ENCODE peak calls at places on chromosomes 1 and 21, in nine cellular contexts. One of them, this sample, is unnamed.

GRCh38 chr1:204242920-204243319 is 29.1 kb upstream of the GOLT1A start:
- DNase-seq in sigmoid colon: no peak
- DNase-seq in small intestine: no peak
- DNase-seq in tibial nerve: no peak
- DNase-seq in thoracic aorta: no peak
- DNase-seq in left lung: no peak
- DNase-seq in neural progenitor cell: no peak
- DNase-seq in endothelial cell of umbilical vein: no peak
- DNase-seq in RWPE1: no peak
- DNase-seq in this sample: no peak

GRCh38 chr1:1123581-1124507 is 8.0 kb upstream of the C1orf159 start:
- DNase-seq in endothelial cell of umbilical vein: no peak
- DNase-seq in sigmoid colon: no peak
- DNase-seq in left lung: no peak
- DNase-seq in thoracic aorta: no peak
- DNase-seq in RWPE1: no peak
- DNase-seq in small intestine: no peak
- DNase-seq in neural progenitor cell: no peak
- DNase-seq in tibial nerve: no peak
- DNase-seq in this sample: no peak

GRCh38 chr1:214990619-214991018 is 91.9 kb upstream of the KCNK2 start:
- DNase-seq in left lung: no peak
- DNase-seq in sigmoid colon: no peak
- DNase-seq in small intestine: no peak
- DNase-seq in thoracic aorta: no peak
- DNase-seq in RWPE1: peak
- DNase-seq in neural progenitor cell: no peak
- DNase-seq in endothelial cell of umbilical vein: peak
- DNase-seq in tibial nerve: no peak
- DNase-seq in this sample: peak

GRCh38 chr1:38541223-38541622 is 318.3 kb downstream of the RRAGC start:
- DNase-seq in small intestine: no peak
- DNase-seq in neural progenitor cell: no peak
- DNase-seq in endothelial cell of umbilical vein: no peak
- DNase-seq in sigmoid colon: no peak
- DNase-seq in left lung: no peak
- DNase-seq in tibial nerve: no peak
- DNase-seq in RWPE1: no peak
- DNase-seq in thoracic aorta: no peak
- DNase-seq in this sample: no peak

GRCh38 chr1:5376538-5377247 is 615.5 kb downstream of the NPHP4 start:
- DNase-seq in left lung: no peak
- DNase-seq in tibial nerve: no peak
- DNase-seq in thoracic aorta: no peak
- DNase-seq in small intestine: no peak
- DNase-seq in sigmoid colon: peak
- DNase-seq in neural progenitor cell: no peak
- DNase-seq in endothelial cell of umbilical vein: no peak
- DNase-seq in RWPE1: no peak
- DNase-seq in this sample: no peak

GRCh38 chr21:37370152-37371040 is 3.8 kb downstream of the DYRK1A start:
- DNase-seq in tibial nerve: no peak
- DNase-seq in neural progenitor cell: no peak
- DNase-seq in thoracic aorta: no peak
- DNase-seq in RWPE1: no peak
- DNase-seq in small intestine: no peak
- DNase-seq in sigmoid colon: no peak
- DNase-seq in left lung: no peak
- DNase-seq in endothelial cell of umbilical vein: peak
- DNase-seq in this sample: no peak

GRCh38 chr21:34110594-34111202 is 37.3 kb downstream of the MRPS6 start:
- DNase-seq in RWPE1: no peak
- DNase-seq in neural progenitor cell: no peak
- DNase-seq in endothelial cell of umbilical vein: no peak
- DNase-seq in small intestine: peak
- DNase-seq in tibial nerve: no peak
- DNase-seq in thoracic aorta: no peak
- DNase-seq in left lung: no peak
- DNase-seq in sigmoid colon: no peak
- DNase-seq in this sample: no peak

GRCh38 chr1:94947453-94947852 is 20.5 kb upstream of the CNN3 start:
- DNase-seq in left lung: no peak
- DNase-seq in thoracic aorta: no peak
- DNase-seq in neural progenitor cell: no peak
- DNase-seq in sigmoid colon: no peak
- DNase-seq in tibial nerve: no peak
- DNase-seq in small intestine: no peak
- DNase-seq in RWPE1: no peak
- DNase-seq in endothelial cell of umbilical vein: no peak
- DNase-seq in this sample: no peak

GRCh38 chr1:2977886-2978611 is 43.2 kb upstream of the ACTRT2 start:
- DNase-seq in tibial nerve: no peak
- DNase-seq in left lung: no peak
- DNase-seq in RWPE1: no peak
- DNase-seq in endothelial cell of umbilical vein: no peak
- DNase-seq in small intestine: no peak
- DNase-seq in thoracic aorta: no peak
- DNase-seq in neural progenitor cell: no peak
- DNase-seq in sigmoid colon: peak
- DNase-seq in this sample: no peak

GRCh38 chr21:39845581-39846130 is 21.6 kb upstream of the PCP4 start:
- DNase-seq in thoracic aorta: no peak
- DNase-seq in sigmoid colon: no peak
- DNase-seq in RWPE1: no peak
- DNase-seq in neural progenitor cell: peak
- DNase-seq in small intestine: no peak
- DNase-seq in tibial nerve: no peak
- DNase-seq in endothelial cell of umbilical vein: no peak
- DNase-seq in left lung: no peak
- DNase-seq in this sample: no peak

GRCh38 chr1:205678286-205679111 is 1.8 kb downstream of the SLC45A3 start:
- DNase-seq in neural progenitor cell: no peak
- DNase-seq in thoracic aorta: no peak
- DNase-seq in endothelial cell of umbilical vein: peak
- DNase-seq in sigmoid colon: no peak
- DNase-seq in tibial nerve: no peak
- DNase-seq in left lung: no peak
- DNase-seq in small intestine: peak
- DNase-seq in RWPE1: no peak
- DNase-seq in this sample: no peak

GRCh38 chr1:208192989-208193388 is 51.2 kb downstream of the PLXNA2 start:
- DNase-seq in left lung: no peak
- DNase-seq in endothelial cell of umbilical vein: no peak
- DNase-seq in thoracic aorta: no peak
- DNase-seq in neural progenitor cell: no peak
- DNase-seq in sigmoid colon: no peak
- DNase-seq in tibial nerve: no peak
- DNase-seq in small intestine: no peak
- DNase-seq in RWPE1: no peak
- DNase-seq in this sample: no peak

GRCh38 chr21:41043008-41043407 is 125.0 kb upstream of the BACE2 start:
- DNase-seq in neural progenitor cell: no peak
- DNase-seq in tibial nerve: no peak
- DNase-seq in left lung: no peak
- DNase-seq in RWPE1: no peak
- DNase-seq in sigmoid colon: no peak
- DNase-seq in small intestine: peak
- DNase-seq in thoracic aorta: no peak
- DNase-seq in endothelial cell of umbilical vein: no peak
- DNase-seq in this sample: no peak

GRCh38 chr21:33884361-33885157 is 31.0 kb downstream of the ATP5PO start:
- DNase-seq in tibial nerve: no peak
- DNase-seq in left lung: no peak
- DNase-seq in sigmoid colon: peak
- DNase-seq in neural progenitor cell: no peak
- DNase-seq in small intestine: no peak
- DNase-seq in endothelial cell of umbilical vein: no peak
- DNase-seq in RWPE1: no peak
- DNase-seq in thoracic aorta: no peak
- DNase-seq in this sample: no peak

GRCh38 chr1:167881069-167881468 is 32.9 kb downstream of the ADCY10 start:
- DNase-seq in neural progenitor cell: no peak
- DNase-seq in thoracic aorta: no peak
- DNase-seq in tibial nerve: no peak
- DNase-seq in sigmoid colon: no peak
- DNase-seq in RWPE1: no peak
- DNase-seq in endothelial cell of umbilical vein: no peak
- DNase-seq in small intestine: no peak
- DNase-seq in left lung: no peak
- DNase-seq in this sample: no peak

GRCh38 chr1:92203105-92203504 is 14.6 kb upstream of the C1orf146 start:
- DNase-seq in endothelial cell of umbilical vein: no peak
- DNase-seq in thoracic aorta: no peak
- DNase-seq in RWPE1: no peak
- DNase-seq in small intestine: no peak
- DNase-seq in sigmoid colon: no peak
- DNase-seq in left lung: no peak
- DNase-seq in tibial nerve: no peak
- DNase-seq in neural progenitor cell: no peak
- DNase-seq in this sample: no peak

GRCh38 chr1:156480411-156481192 is 20.0 kb downstream of the MEF2D start:
- DNase-seq in left lung: peak
- DNase-seq in sigmoid colon: peak
- DNase-seq in RWPE1: no peak
- DNase-seq in tibial nerve: no peak
- DNase-seq in neural progenitor cell: peak
- DNase-seq in small intestine: peak
- DNase-seq in endothelial cell of umbilical vein: peak
- DNase-seq in thoracic aorta: no peak
- DNase-seq in this sample: no peak

GRCh38 chr1:199946305-199947155 is 81.0 kb upstream of the NR5A2 start:
- DNase-seq in thoracic aorta: no peak
- DNase-seq in small intestine: no peak
- DNase-seq in sigmoid colon: no peak
- DNase-seq in RWPE1: no peak
- DNase-seq in endothelial cell of umbilical vein: no peak
- DNase-seq in left lung: no peak
- DNase-seq in neural progenitor cell: no peak
- DNase-seq in tibial nerve: no peak
- DNase-seq in this sample: no peak

GRCh38 chr1:145962157-145963102 is 1.9 kb downstream of the ANKRD34A start:
- DNase-seq in endothelial cell of umbilical vein: no peak
- DNase-seq in sigmoid colon: peak
- DNase-seq in neural progenitor cell: peak
- DNase-seq in RWPE1: peak
- DNase-seq in tibial nerve: no peak
- DNase-seq in left lung: peak
- DNase-seq in thoracic aorta: no peak
- DNase-seq in small intestine: no peak
- DNase-seq in this sample: no peak

GRCh38 chr1:116853680-116854191 is 56.0 kb upstream of the PTGFRN start:
- DNase-seq in sigmoid colon: no peak
- DNase-seq in small intestine: peak
- DNase-seq in left lung: no peak
- DNase-seq in endothelial cell of umbilical vein: peak
- DNase-seq in neural progenitor cell: peak
- DNase-seq in thoracic aorta: no peak
- DNase-seq in tibial nerve: no peak
- DNase-seq in RWPE1: peak
- DNase-seq in this sample: no peak

GRCh38 chr1:3443759-3444697 is 10.4 kb upstream of the ARHGEF16 start:
- DNase-seq in RWPE1: no peak
- DNase-seq in left lung: no peak
- DNase-seq in neural progenitor cell: no peak
- DNase-seq in small intestine: no peak
- DNase-seq in thoracic aorta: no peak
- DNase-seq in sigmoid colon: no peak
- DNase-seq in endothelial cell of umbilical vein: no peak
- DNase-seq in tibial nerve: no peak
- DNase-seq in this sample: no peak

GRCh38 chr1:214569357-214570004 is 18.1 kb upstream of the PTPN14 start:
- DNase-seq in thoracic aorta: no peak
- DNase-seq in RWPE1: no peak
- DNase-seq in neural progenitor cell: no peak
- DNase-seq in endothelial cell of umbilical vein: peak
- DNase-seq in left lung: no peak
- DNase-seq in tibial nerve: no peak
- DNase-seq in small intestine: no peak
- DNase-seq in sigmoid colon: no peak
- DNase-seq in this sample: no peak

GRCh38 chr1:1299686-1300351 is 7.9 kb downstream of the ACAP3 start:
- DNase-seq in thoracic aorta: no peak
- DNase-seq in sigmoid colon: no peak
- DNase-seq in endothelial cell of umbilical vein: no peak
- DNase-seq in small intestine: no peak
- DNase-seq in RWPE1: no peak
- DNase-seq in tibial nerve: no peak
- DNase-seq in neural progenitor cell: peak
- DNase-seq in left lung: no peak
- DNase-seq in this sample: no peak

GRCh38 chr1:17958704-17959103 is 148.9 kb upstream of the IGSF21 start:
- DNase-seq in RWPE1: no peak
- DNase-seq in endothelial cell of umbilical vein: no peak
- DNase-seq in tibial nerve: no peak
- DNase-seq in thoracic aorta: no peak
- DNase-seq in small intestine: no peak
- DNase-seq in neural progenitor cell: no peak
- DNase-seq in sigmoid colon: no peak
- DNase-seq in left lung: no peak
- DNase-seq in this sample: no peak
- H3K27ac ChIP-seq in RWPE1: no peak
- H3K27ac ChIP-seq in endothelial cell of umbilical vein: no peak
- H3K27ac ChIP-seq in tibial nerve: no peak
- H3K27ac ChIP-seq in thoracic aorta: no peak
- H3K27ac ChIP-seq in small intestine: no peak
- H3K27ac ChIP-seq in neural progenitor cell: no peak
- H3K27ac ChIP-seq in sigmoid colon: no peak
- H3K27ac ChIP-seq in left lung: no peak
- H3K27ac ChIP-seq in this sample: no peak

GRCh38 chr1:9689971-9690381 is 38.4 kb downstream of the PIK3CD start:
- DNase-seq in small intestine: peak
- DNase-seq in left lung: peak
- DNase-seq in RWPE1: no peak
- DNase-seq in neural progenitor cell: peak
- DNase-seq in thoracic aorta: no peak
- DNase-seq in endothelial cell of umbilical vein: peak
- DNase-seq in sigmoid colon: peak
- DNase-seq in tibial nerve: peak
- DNase-seq in this sample: no peak
- H3K27ac ChIP-seq in small intestine: no peak
- H3K27ac ChIP-seq in left lung: no peak
- H3K27ac ChIP-seq in RWPE1: peak
- H3K27ac ChIP-seq in neural progenitor cell: no peak
- H3K27ac ChIP-seq in thoracic aorta: peak
- H3K27ac ChIP-seq in endothelial cell of umbilical vein: no peak
- H3K27ac ChIP-seq in sigmoid colon: peak
- H3K27ac ChIP-seq in tibial nerve: peak
- H3K27ac ChIP-seq in this sample: peak

GRCh38 chr1:45999507-45999906 is 132.9 kb downstream of the PIK3R3 start:
- DNase-seq in left lung: no peak
- DNase-seq in neural progenitor cell: no peak
- DNase-seq in small intestine: no peak
- DNase-seq in endothelial cell of umbilical vein: no peak
- DNase-seq in sigmoid colon: no peak
- DNase-seq in thoracic aorta: no peak
- DNase-seq in tibial nerve: no peak
- DNase-seq in RWPE1: no peak
- DNase-seq in this sample: no peak
- H3K27ac ChIP-seq in left lung: no peak
- H3K27ac ChIP-seq in neural progenitor cell: no peak
- H3K27ac ChIP-seq in small intestine: no peak
- H3K27ac ChIP-seq in endothelial cell of umbilical vein: no peak
- H3K27ac ChIP-seq in sigmoid colon: no peak
- H3K27ac ChIP-seq in thoracic aorta: no peak
- H3K27ac ChIP-seq in tibial nerve: no peak
- H3K27ac ChIP-seq in RWPE1: no peak
- H3K27ac ChIP-seq in this sample: no peak

GRCh38 chr1:111879086-111879485 is 110.4 kb downstream of the KCND3 start:
- DNase-seq in thoracic aorta: no peak
- DNase-seq in small intestine: no peak
- DNase-seq in neural progenitor cell: no peak
- DNase-seq in sigmoid colon: no peak
- DNase-seq in left lung: no peak
- DNase-seq in endothelial cell of umbilical vein: no peak
- DNase-seq in tibial nerve: no peak
- DNase-seq in RWPE1: no peak
- DNase-seq in this sample: peak
- H3K27ac ChIP-seq in thoracic aorta: no peak
- H3K27ac ChIP-seq in small intestine: no peak
- H3K27ac ChIP-seq in neural progenitor cell: no peak
- H3K27ac ChIP-seq in sigmoid colon: no peak
- H3K27ac ChIP-seq in left lung: no peak
- H3K27ac ChIP-seq in endothelial cell of umbilical vein: no peak
- H3K27ac ChIP-seq in tibial nerve: no peak
- H3K27ac ChIP-seq in RWPE1: no peak
- H3K27ac ChIP-seq in this sample: peak